ENCODE peak calls at places on chromosomes 13 and 19, in eight cellular contexts. W is naive B cell; L is transverse colon; V is stimulated activated CD4-positive, alpha-beta T cell treated with anti-CD3 and anti-CD28 coated beads, Interleukin-12 subunit alpha, Interleukin-12 subunit beta, amount 100 ng/mL, for 4 hours; Y is activated naive CD8-positive, alpha-beta T cell treated with anti-CD3 and anti-CD28 coated beads for 36 hours; N is CD8-positive, alpha-beta T cell; Z is IMR-90; R is kidney. K is an unnamed sample.

GRCh38 chr13:52011690-52012511 is at the start of gene ALG11:
- DNase-seq in Z (peak), R (peak), Y (peak), W (peak), N (peak), V (peak), L (peak), K (peak)

GRCh38 chr13:99008577-99008976 is 30.7 kb upstream of the DOCK9 start:
- DNase-seq in W (no peak), Z (no peak), V (no peak), Y (no peak), R (no peak), L (no peak), N (no peak), K (no peak)

GRCh38 chr13:27432180-27432579 is 7.8 kb downstream of the GTF3A start:
- DNase-seq in N (no peak), R (no peak), V (no peak), W (no peak), Z (no peak), Y (no peak), L (no peak), K (no peak)

GRCh38 chr13:26589754-26590153 is 32.3 kb downstream of the WASF3 start:
- DNase-seq in R (no peak), L (no peak), Z (peak), W (no peak), V (no peak), N (no peak), Y (no peak), K (no peak)

GRCh38 chr13:37460211-37460610 is 138.4 kb downstream of the POSTN start:
- DNase-seq in R (no peak), V (no peak), N (no peak), Y (no peak), Z (peak), W (no peak), L (no peak), K (no peak)

GRCh38 chr13:30002577-30002976 is 152.2 kb upstream of the UBL3 start:
- DNase-seq in Z (peak), N (no peak), V (no peak), R (no peak), L (no peak), Y (no peak), W (no peak), K (no peak)

GRCh38 chr13:43572601-43573360 is 214.0 kb downstream of the ENOX1 start:
- DNase-seq in V (no peak), L (no peak), Y (no peak), R (no peak), N (no peak), Z (peak), W (no peak), K (no peak)

GRCh38 chr13:41658057-41658642 is 200.8 kb downstream of the RGCC start:
- DNase-seq in V (no peak), Z (peak), N (no peak), R (no peak), W (no peak), L (no peak), Y (no peak), K (no peak)

GRCh38 chr13:110879482-110879881 is 35.4 kb downstream of the ANKRD10 start:
- DNase-seq in N (no peak), Y (no peak), L (no peak), Z (no peak), R (no peak), V (no peak), W (no peak), K (no peak)

GRCh38 chr19:4624733-4625362 is 14.5 kb upstream of the TNFAIP8L1 start:
- DNase-seq in N (no peak), V (no peak), Z (peak), W (no peak), L (no peak), R (no peak), Y (no peak), K (no peak)

GRCh38 chr13:44397766-44398223 is 24.2 kb downstream of the SERP2 start:
- DNase-seq in V (no peak), N (no peak), W (no peak), R (no peak), L (no peak), Y (no peak), Z (peak), K (no peak)

GRCh38 chr13:112255550-112256120 is 120.5 kb upstream of the SPACA7 start:
- DNase-seq in N (no peak), R (no peak), Y (no peak), W (no peak), Z (no peak), L (no peak), V (no peak), K (no peak)

GRCh38 chr19:5805465-5806132 is 732 bp downstream of the NRTN start:
- DNase-seq in L (peak), N (peak), Y (peak), Z (peak), W (peak), V (peak), R (peak), K (peak)